ENCODE peak calls at places on chromosome 15, in nine cellular contexts. One of them, this sample, is unnamed.
A peak's percentile ranks its signal among the peaks of the same experiment; 100 is the strongest.

GRCh38 chr15:29613951-29614382 is 208.3 kb downstream of the TJP1 start:
- DNase-seq in upper lobe of right lung: no peak
- DNase-seq in lung: no peak
- DNase-seq in CD8-positive, alpha-beta T cell: no peak
- DNase-seq in stomach: no peak
- DNase-seq in GM23248: peak; percentile 56
- DNase-seq in small intestine: peak; percentile 5
- DNase-seq in CD8-positive, alpha-beta memory T cell: no peak
- DNase-seq in lower lobe of right lung: no peak
- DNase-seq in this sample: no peak

GRCh38 chr15:31216210-31216911 is 110.3 kb upstream of the KLF13 start:
- DNase-seq in upper lobe of right lung: peak; percentile 98
- DNase-seq in lung: peak; percentile 97
- DNase-seq in CD8-positive, alpha-beta T cell: peak; percentile 63
- DNase-seq in stomach: peak; percentile 93
- DNase-seq in GM23248: peak; percentile 46
- DNase-seq in small intestine: peak; percentile 97
- DNase-seq in CD8-positive, alpha-beta memory T cell: peak; percentile 33
- DNase-seq in lower lobe of right lung: peak; percentile 97
- DNase-seq in this sample: peak; percentile 95

GRCh38 chr15:36458406-36458805 is 121.0 kb upstream of the CDIN1 start:
- DNase-seq in upper lobe of right lung: no peak
- DNase-seq in lung: no peak
- DNase-seq in CD8-positive, alpha-beta T cell: no peak
- DNase-seq in stomach: no peak
- DNase-seq in GM23248: no peak
- DNase-seq in small intestine: no peak
- DNase-seq in CD8-positive, alpha-beta memory T cell: no peak
- DNase-seq in lower lobe of right lung: no peak
- DNase-seq in this sample: no peak

GRCh38 chr15:40320931-40321371 is 2.5 kb upstream of the INAFM2 start:
- DNase-seq in upper lobe of right lung: no peak
- DNase-seq in lung: peak; percentile 60
- DNase-seq in CD8-positive, alpha-beta T cell: peak; percentile 58
- DNase-seq in stomach: peak; percentile 66
- DNase-seq in GM23248: peak; percentile 81
- DNase-seq in small intestine: peak; percentile 75
- DNase-seq in CD8-positive, alpha-beta memory T cell: no peak
- DNase-seq in lower lobe of right lung: no peak
- DNase-seq in this sample: peak; percentile 64

GRCh38 chr15:97978408-97979130 is 18.1 kb downstream of the ARRDC4 start:
- DNase-seq in upper lobe of right lung: no peak
- DNase-seq in lung: no peak
- DNase-seq in CD8-positive, alpha-beta T cell: no peak
- DNase-seq in stomach: peak; percentile 70
- DNase-seq in GM23248: peak; percentile 37
- DNase-seq in small intestine: peak; percentile 38
- DNase-seq in CD8-positive, alpha-beta memory T cell: no peak
- DNase-seq in lower lobe of right lung: no peak
- DNase-seq in this sample: no peak

GRCh38 chr15:87322845-87323244 is 933.7 kb downstream of the NTRK3 start:
- DNase-seq in upper lobe of right lung: no peak
- DNase-seq in lung: no peak
- DNase-seq in CD8-positive, alpha-beta T cell: no peak
- DNase-seq in stomach: no peak
- DNase-seq in GM23248: no peak
- DNase-seq in small intestine: no peak
- DNase-seq in CD8-positive, alpha-beta memory T cell: no peak
- DNase-seq in lower lobe of right lung: no peak
- DNase-seq in this sample: no peak

GRCh38 chr15:36550650-36551049 is 28.8 kb upstream of the CDIN1 start:
- DNase-seq in upper lobe of right lung: no peak
- DNase-seq in lung: no peak
- DNase-seq in CD8-positive, alpha-beta T cell: no peak
- DNase-seq in stomach: no peak
- DNase-seq in GM23248: no peak
- DNase-seq in small intestine: no peak
- DNase-seq in CD8-positive, alpha-beta memory T cell: no peak
- DNase-seq in lower lobe of right lung: no peak
- DNase-seq in this sample: no peak

GRCh38 chr15:83926116-83926515 is 272.2 kb downstream of the ADAMTSL3 start:
- DNase-seq in upper lobe of right lung: no peak
- DNase-seq in lung: no peak
- DNase-seq in CD8-positive, alpha-beta T cell: no peak
- DNase-seq in stomach: no peak
- DNase-seq in GM23248: no peak
- DNase-seq in small intestine: no peak
- DNase-seq in CD8-positive, alpha-beta memory T cell: no peak
- DNase-seq in lower lobe of right lung: no peak
- DNase-seq in this sample: no peak

GRCh38 chr15:67746450-67746849 is 78.9 kb upstream of the SKOR1 start:
- DNase-seq in upper lobe of right lung: no peak
- DNase-seq in lung: no peak
- DNase-seq in CD8-positive, alpha-beta T cell: no peak
- DNase-seq in stomach: no peak
- DNase-seq in GM23248: no peak
- DNase-seq in small intestine: no peak
- DNase-seq in CD8-positive, alpha-beta memory T cell: no peak
- DNase-seq in lower lobe of right lung: no peak
- DNase-seq in this sample: no peak

GRCh38 chr15:69224383-69224782 is 63.9 kb downstream of the GLCE start:
- DNase-seq in upper lobe of right lung: peak; percentile 62
- DNase-seq in lung: no peak
- DNase-seq in CD8-positive, alpha-beta T cell: no peak
- DNase-seq in stomach: peak; percentile 58
- DNase-seq in GM23248: no peak
- DNase-seq in small intestine: peak; percentile 98
- DNase-seq in CD8-positive, alpha-beta memory T cell: no peak
- DNase-seq in lower lobe of right lung: no peak
- DNase-seq in this sample: peak; percentile 79

GRCh38 chr15:101258238-101259144 is 6.6 kb upstream of the CHSY1 start:
- DNase-seq in upper lobe of right lung: no peak
- DNase-seq in lung: no peak
- DNase-seq in CD8-positive, alpha-beta T cell: peak; percentile 60
- DNase-seq in stomach: peak; percentile 71
- DNase-seq in GM23248: peak; percentile 86
- DNase-seq in small intestine: peak; percentile 79
- DNase-seq in CD8-positive, alpha-beta memory T cell: peak; percentile 27
- DNase-seq in lower lobe of right lung: no peak
- DNase-seq in this sample: peak; percentile 84

GRCh38 chr15:96325579-96326331 is 4.7 kb upstream of the NR2F2 start:
- DNase-seq in upper lobe of right lung: no peak
- DNase-seq in lung: no peak
- DNase-seq in CD8-positive, alpha-beta T cell: no peak
- DNase-seq in stomach: no peak
- DNase-seq in GM23248: peak; percentile 49
- DNase-seq in small intestine: no peak
- DNase-seq in CD8-positive, alpha-beta memory T cell: no peak
- DNase-seq in lower lobe of right lung: no peak
- DNase-seq in this sample: no peak

GRCh38 chr15:87739866-87740265 is 516.7 kb downstream of the NTRK3 start:
- DNase-seq in upper lobe of right lung: no peak
- DNase-seq in lung: no peak
- DNase-seq in CD8-positive, alpha-beta T cell: no peak
- DNase-seq in stomach: no peak
- DNase-seq in GM23248: peak; percentile 41
- DNase-seq in small intestine: no peak
- DNase-seq in CD8-positive, alpha-beta memory T cell: no peak
- DNase-seq in lower lobe of right lung: no peak
- DNase-seq in this sample: no peak

GRCh38 chr15:67077641-67078215 is 12.3 kb downstream of the SMAD3 start:
- DNase-seq in upper lobe of right lung: no peak
- DNase-seq in lung: peak; percentile 54
- DNase-seq in CD8-positive, alpha-beta T cell: no peak
- DNase-seq in stomach: no peak
- DNase-seq in GM23248: no peak
- DNase-seq in small intestine: peak; percentile 95
- DNase-seq in CD8-positive, alpha-beta memory T cell: no peak
- DNase-seq in lower lobe of right lung: no peak
- DNase-seq in this sample: no peak

GRCh38 chr15:77825546-77825945 is 192.8 kb upstream of the LINGO1 start:
- DNase-seq in upper lobe of right lung: peak; percentile 60
- DNase-seq in lung: no peak
- DNase-seq in CD8-positive, alpha-beta T cell: no peak
- DNase-seq in stomach: no peak
- DNase-seq in GM23248: no peak
- DNase-seq in small intestine: no peak
- DNase-seq in CD8-positive, alpha-beta memory T cell: no peak
- DNase-seq in lower lobe of right lung: peak; percentile 33
- DNase-seq in this sample: peak; percentile 22

GRCh38 chr15:85027033-85027380 is 45.4 kb downstream of the PDE8A start:
- DNase-seq in upper lobe of right lung: no peak
- DNase-seq in lung: no peak
- DNase-seq in CD8-positive, alpha-beta T cell: no peak
- DNase-seq in stomach: no peak
- DNase-seq in GM23248: no peak
- DNase-seq in small intestine: peak; percentile 68
- DNase-seq in CD8-positive, alpha-beta memory T cell: no peak
- DNase-seq in lower lobe of right lung: no peak
- DNase-seq in this sample: no peak

GRCh38 chr15:85026304-85027032 is 44.8 kb downstream of the PDE8A start:
- DNase-seq in upper lobe of right lung: no peak
- DNase-seq in lung: no peak
- DNase-seq in CD8-positive, alpha-beta T cell: no peak
- DNase-seq in stomach: no peak
- DNase-seq in GM23248: no peak
- DNase-seq in small intestine: no peak
- DNase-seq in CD8-positive, alpha-beta memory T cell: no peak
- DNase-seq in lower lobe of right lung: no peak
- DNase-seq in this sample: no peak

GRCh38 chr15:85029221-85029620 is 47.6 kb downstream of the PDE8A start:
- DNase-seq in upper lobe of right lung: no peak
- DNase-seq in lung: no peak
- DNase-seq in CD8-positive, alpha-beta T cell: no peak
- DNase-seq in stomach: no peak
- DNase-seq in GM23248: no peak
- DNase-seq in small intestine: no peak
- DNase-seq in CD8-positive, alpha-beta memory T cell: no peak
- DNase-seq in lower lobe of right lung: no peak
- DNase-seq in this sample: no peak

GRCh38 chr15:85030301-85031049 is 48.8 kb downstream of the PDE8A start:
- DNase-seq in upper lobe of right lung: no peak
- DNase-seq in lung: no peak
- DNase-seq in CD8-positive, alpha-beta T cell: no peak
- DNase-seq in stomach: no peak
- DNase-seq in GM23248: peak; percentile 77
- DNase-seq in small intestine: no peak
- DNase-seq in CD8-positive, alpha-beta memory T cell: no peak
- DNase-seq in lower lobe of right lung: no peak
- DNase-seq in this sample: no peak

GRCh38 chr15:85028416-85028815 is 46.8 kb downstream of the PDE8A start:
- DNase-seq in upper lobe of right lung: no peak
- DNase-seq in lung: no peak
- DNase-seq in CD8-positive, alpha-beta T cell: no peak
- DNase-seq in stomach: no peak
- DNase-seq in GM23248: no peak
- DNase-seq in small intestine: no peak
- DNase-seq in CD8-positive, alpha-beta memory T cell: no peak
- DNase-seq in lower lobe of right lung: no peak
- DNase-seq in this sample: no peak
- H3K4me1 ChIP-seq in upper lobe of right lung: peaks cover 68% of the 10 kb centered on the region
- H3K4me1 ChIP-seq in lung: peaks cover 45% of the 10 kb centered on the region
- H3K4me1 ChIP-seq in CD8-positive, alpha-beta T cell: peaks cover 50% of the 10 kb centered on the region
- H3K4me1 ChIP-seq in stomach: peaks cover 98% of the 10 kb centered on the region
- H3K4me1 ChIP-seq in GM23248: peaks cover 32% of the 10 kb centered on the region
- H3K4me1 ChIP-seq in small intestine: peaks cover 23% of the 10 kb centered on the region
- H3K4me1 ChIP-seq in CD8-positive, alpha-beta memory T cell: peaks cover 55% of the 10 kb centered on the region
- H3K4me1 ChIP-seq in lower lobe of right lung: peaks cover 70% of the 10 kb centered on the region
- H3K4me1 ChIP-seq in this sample: peaks cover 87% of the 10 kb centered on the region

DNA sequence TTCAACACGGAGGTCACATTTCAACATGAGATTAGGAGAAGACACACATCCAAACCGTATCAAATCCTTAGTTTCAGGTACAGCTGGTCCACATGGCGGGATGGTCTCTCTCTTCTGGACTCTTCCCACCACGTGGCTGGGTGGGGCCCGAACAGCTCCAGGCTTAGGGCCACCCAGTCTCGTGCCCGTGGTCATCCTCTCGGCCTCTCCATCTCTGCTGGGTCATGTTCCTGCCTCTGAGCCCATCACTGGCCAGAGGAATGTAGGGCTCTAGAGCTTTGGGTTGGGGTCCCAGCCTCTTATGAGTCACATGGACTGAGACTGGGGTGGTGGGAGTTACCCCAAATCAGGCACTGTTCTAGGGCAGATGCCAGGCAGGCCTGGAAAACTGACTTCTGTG is 12.2 kb downstream of the SYNM start:
- DNase-seq in upper lobe of right lung: peak; percentile 22
- DNase-seq in lung: no peak
- DNase-seq in CD8-positive, alpha-beta T cell: no peak
- DNase-seq in stomach: no peak
- DNase-seq in GM23248: no peak
- DNase-seq in small intestine: no peak
- DNase-seq in CD8-positive, alpha-beta memory T cell: no peak
- DNase-seq in lower lobe of right lung: peak; percentile 9
- DNase-seq in this sample: no peak
- H3K36me3 ChIP-seq in upper lobe of right lung: no peaks in the 10 kb centered on the region
- H3K36me3 ChIP-seq in lung: peaks cover 2% of the 10 kb centered on the region
- H3K36me3 ChIP-seq in CD8-positive, alpha-beta T cell: no peaks in the 10 kb centered on the region
- H3K36me3 ChIP-seq in stomach: peaks cover 54% of the 10 kb centered on the region
- H3K36me3 ChIP-seq in GM23248: no peaks in the 10 kb centered on the region
- H3K36me3 ChIP-seq in small intestine: no peaks in the 10 kb centered on the region
- H3K36me3 ChIP-seq in CD8-positive, alpha-beta memory T cell: no peaks in the 10 kb centered on the region
- H3K36me3 ChIP-seq in lower lobe of right lung: no peaks in the 10 kb centered on the region
- H3K36me3 ChIP-seq in this sample: no peaks in the 10 kb centered on the region

DNA sequence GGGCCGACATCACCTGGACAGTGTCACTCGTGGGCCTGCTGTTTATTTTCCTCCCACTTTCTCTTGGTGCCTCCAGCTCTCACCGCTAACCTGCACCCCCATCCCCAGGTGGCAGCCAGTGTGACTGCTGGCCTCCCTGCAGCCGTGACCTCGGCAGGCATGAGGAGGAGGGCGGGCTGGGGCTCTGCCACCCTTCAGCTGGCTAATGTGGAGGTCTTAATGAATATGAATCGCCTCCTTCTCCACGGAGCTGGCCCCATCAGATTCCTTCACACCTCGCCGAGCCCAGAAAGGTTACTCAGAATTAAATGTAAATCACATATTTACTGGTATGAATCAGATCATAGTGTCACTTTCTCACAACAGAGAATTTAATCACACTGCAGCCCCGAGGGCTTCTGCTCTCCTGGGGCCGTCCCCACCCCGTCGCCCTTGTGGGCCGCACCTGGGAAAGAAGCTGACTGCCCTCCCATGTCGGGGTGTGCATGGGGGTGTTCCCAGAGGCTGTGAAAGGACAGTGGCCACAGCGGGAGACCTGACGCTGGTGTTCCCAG is 171.1 kb upstream of the TLE3 start:
- DNase-seq in upper lobe of right lung: no peak
- DNase-seq in lung: no peak
- DNase-seq in CD8-positive, alpha-beta T cell: no peak
- DNase-seq in stomach: no peak
- DNase-seq in GM23248: no peak
- DNase-seq in small intestine: no peak
- DNase-seq in CD8-positive, alpha-beta memory T cell: no peak
- DNase-seq in lower lobe of right lung: no peak
- DNase-seq in this sample: no peak
- H3K4me1 ChIP-seq in upper lobe of right lung: peaks cover 40% of the 10 kb centered on the region
- H3K4me1 ChIP-seq in lung: peaks cover 4% of the 10 kb centered on the region
- H3K4me1 ChIP-seq in CD8-positive, alpha-beta T cell: peaks cover 27% of the 10 kb centered on the region
- H3K4me1 ChIP-seq in stomach: peaks cover 80% of the 10 kb centered on the region
- H3K4me1 ChIP-seq in GM23248: peaks cover 13% of the 10 kb centered on the region
- H3K4me1 ChIP-seq in small intestine: no peaks in the 10 kb centered on the region
- H3K4me1 ChIP-seq in CD8-positive, alpha-beta memory T cell: peaks cover 21% of the 10 kb centered on the region
- H3K4me1 ChIP-seq in lower lobe of right lung: peaks cover 68% of the 10 kb centered on the region
- H3K4me1 ChIP-seq in this sample: no peaks in the 10 kb centered on the region

GRCh38 chr15:63679588-63679987 is 82.4 kb downstream of the FBXL22 start:
- DNase-seq in upper lobe of right lung: no peak
- DNase-seq in lung: no peak
- DNase-seq in CD8-positive, alpha-beta T cell: no peak
- DNase-seq in stomach: no peak
- DNase-seq in GM23248: no peak
- DNase-seq in small intestine: no peak
- DNase-seq in CD8-positive, alpha-beta memory T cell: no peak
- DNase-seq in lower lobe of right lung: no peak
- DNase-seq in this sample: no peak
- H3K36me3 ChIP-seq in upper lobe of right lung: peaks cover 94% of the 10 kb centered on the region
- H3K36me3 ChIP-seq in lung: peaks cover 23% of the 10 kb centered on the region
- H3K36me3 ChIP-seq in CD8-positive, alpha-beta T cell: peaks cover 58% of the 10 kb centered on the region
- H3K36me3 ChIP-seq in stomach: peaks cover 99% of the 10 kb centered on the region
- H3K36me3 ChIP-seq in GM23248: peaks cover 40% of the 10 kb centered on the region
- H3K36me3 ChIP-seq in small intestine: peaks cover 12% of the 10 kb centered on the region
- H3K36me3 ChIP-seq in CD8-positive, alpha-beta memory T cell: peaks cover 68% of the 10 kb centered on the region
- H3K36me3 ChIP-seq in lower lobe of right lung: peaks cover 98% of the 10 kb centered on the region
- H3K36me3 ChIP-seq in this sample: no peaks in the 10 kb centered on the region

This sample was measured in Peyer's patch.